ENCODE peak calls at places on chromosome 21, in eight cellular contexts. J is HTR-8/SVneo; S is neuronal stem cell; X is GM10248; Z is kidney glomerular epithelial cell; H is activated CD4-positive, CD25-positive, alpha-beta regulatory T cell treated with anti-CD3 and anti-CD28 coated beads, Interleukin-2, amount 50 U/mL, for 72 hours; E is fibroblast of the aortic adventitia; F is germinal center. P is an unnamed sample.
A peak's percentile ranks its signal among the peaks of the same experiment; 100 is the strongest.

GRCh38 chr21:41171210-41171609 is 3.2 kb downstream of the BACE2 start:
- DNase-seq in J (no peak), S (no peak), X (no peak), Z (no peak), H (no peak), E (peak; percentile 61), F (no peak), P (no peak)

GRCh38 chr21:25639922-25640670 is 1.0 kb downstream of the JAM2 start:
- DNase-seq in J (peak; percentile 39), S (peak; percentile 30), X (peak; percentile 42), Z (no peak), H (no peak), E (peak; percentile 2), F (peak; percentile 18), P (no peak)

GRCh38 chr21:27513016-27513415 is 546.1 kb upstream of the ADAMTS5 start:
- DNase-seq in J (no peak), S (no peak), X (no peak), Z (no peak), H (no peak), E (peak; percentile 82), F (no peak), P (no peak)

GRCh38 chr21:32309906-32310460 is 11.3 kb downstream of the MRAP start:
- DNase-seq in J (no peak), S (no peak), X (no peak), Z (no peak), H (no peak), E (no peak), F (no peak), P (peak; percentile 36)

GRCh38 chr21:44779417-44780139 is 22.0 kb downstream of the UBE2G2 start:
- DNase-seq in J (no peak), S (no peak), X (no peak), Z (no peak), H (no peak), E (peak; percentile 66), F (no peak), P (peak; percentile 44)

GRCh38 chr21:31909153-31909771 is 36.4 kb downstream of the HUNK start:
- DNase-seq in J (no peak), S (peak; percentile 59), X (no peak), Z (no peak), H (no peak), E (no peak), F (no peak), P (no peak)

GRCh38 chr21:35352066-35352770 is 303.1 kb upstream of the RUNX1 start:
- DNase-seq in J (no peak), S (no peak), X (no peak), Z (peak; percentile 87), H (no peak), E (peak; percentile 84), F (no peak), P (no peak)

GRCh38 chr21:25929859-25930520 is 195.2 kb downstream of the GABPA start:
- DNase-seq in J (no peak), S (no peak), X (no peak), Z (no peak), H (no peak), E (peak; percentile 63), F (no peak), P (no peak)

GRCh38 chr21:46392921-46393320 is 65.8 kb upstream of the DIP2A start:
- DNase-seq in J (no peak), S (no peak), X (no peak), Z (no peak), H (no peak), E (peak; percentile 39), F (no peak), P (no peak)

GRCh38 chr21:28754127-28754611 is 238.5 kb downstream of the LTN1 start:
- DNase-seq in J (no peak), S (no peak), X (no peak), Z (no peak), H (no peak), E (peak; percentile 99), F (no peak), P (peak; percentile 88)

GRCh38 chr21:15978158-15978805 is 248.5 kb downstream of the USP25 start:
- DNase-seq in J (no peak), S (no peak), X (no peak), Z (peak; percentile 46), H (no peak), E (peak; percentile 84), F (no peak), P (no peak)

GRCh38 chr21:17925000-17925610 is 105.9 kb upstream of the C21orf91 start:
- DNase-seq in J (peak; percentile 56), S (peak; percentile 53), X (peak; percentile 69), Z (peak; percentile 74), H (no peak), E (peak; percentile 63), F (peak; percentile 59), P (no peak)

GRCh38 chr21:40846566-40847411 is at the start of gene DSCAM:
- DNase-seq in J (no peak), S (peak; percentile 46), X (no peak), Z (no peak), H (no peak), E (no peak), F (no peak), P (no peak)

GRCh38 chr21:35204850-35205564 is 155.9 kb upstream of the RUNX1 start:
- DNase-seq in J (no peak), S (no peak), X (peak; percentile 29), Z (no peak), H (no peak), E (peak; percentile 99), F (peak; percentile 55), P (peak; percentile 79)

GRCh38 chr21:17270234-17270633 is 242.6 kb upstream of the CXADR start:
- DNase-seq in J (peak; percentile 41), S (no peak), X (no peak), Z (peak; percentile 40), H (no peak), E (peak; percentile 73), F (no peak), P (peak; percentile 72)

GRCh38 chr21:34593423-34593822 is 21.5 kb downstream of the RCAN1 start:
- DNase-seq in J (no peak), S (no peak), X (no peak), Z (no peak), H (no peak), E (no peak), F (no peak), P (no peak)

GRCh38 chr21:21052672-21053071 is 54.5 kb downstream of the NCAM2 start:
- DNase-seq in J (no peak), S (no peak), X (no peak), Z (no peak), H (no peak), E (no peak), F (no peak), P (no peak)

GRCh38 chr21:38351176-38351959 is 94.6 kb downstream of the KCNJ15 start:
- DNase-seq in J (no peak), S (no peak), X (no peak), Z (no peak), H (no peak), E (peak; percentile 29), F (no peak), P (peak; percentile 68)

GRCh38 chr21:36113647-36114428 is 21.0 kb upstream of the CBR3 start:
- DNase-seq in J (no peak), S (no peak), X (no peak), Z (no peak), H (no peak), E (no peak), F (no peak), P (no peak)

GRCh38 chr21:42956824-42957632 is 17.3 kb upstream of the PKNOX1 start:
- DNase-seq in J (no peak), S (no peak), X (no peak), Z (no peak), H (no peak), E (no peak), F (no peak), P (no peak)

GRCh38 chr21:31136891-31137290 is 98.6 kb upstream of the KRTAP19-8 start:
- DNase-seq in J (no peak), S (no peak), X (no peak), Z (no peak), H (no peak), E (peak; percentile 23), F (peak; percentile 31), P (no peak)

GRCh38 chr21:34182436-34182835 is 109.1 kb downstream of the MRPS6 start:
- DNase-seq in J (no peak), S (no peak), X (no peak), Z (no peak), H (no peak), E (no peak), F (no peak), P (no peak)

GRCh38 chr21:37072988-37073416 is at the start of the genes PIGP and TTC3:
- DNase-seq in J (peak; percentile 95), S (peak; percentile 97), X (peak; percentile 98), Z (peak; percentile 85), H (peak; percentile 98), E (peak; percentile 93), F (peak; percentile 97), P (peak; percentile 92)

GRCh38 chr21:43328591-43329360 is 98.2 kb downstream of the SIK1 start:
- DNase-seq in J (no peak), S (no peak), X (no peak), Z (no peak), H (no peak), E (no peak), F (no peak), P (no peak)

GRCh38 chr21:43741425-43742096 is 22.6 kb downstream of the PDXK start:
- DNase-seq in J (no peak), S (no peak), X (no peak), Z (no peak), H (no peak), E (no peak), F (no peak), P (no peak)

GRCh38 chr21:30563630-30564029 is 2.5 kb upstream of the KRTAP19-7 start:
- DNase-seq in J (no peak), S (no peak), X (no peak), Z (no peak), H (no peak), E (no peak), F (no peak), P (no peak)